ENCODE peak calls at places on chromosome 19, in five cellular contexts. F is brain microvascular endothelial cell, L is iPS DF 6.9, G is breast epithelium, C is heart right ventricle. P is an unnamed sample. For H3K36me3, the result is how much of the 10 kb centered on the place peaks cover.

GRCh38 chr19:294341-294818 is 3.2 kb upstream of the PLPP2 start:
- DNase-seq in F (no peak), L (no peak), G (peak), C (no peak), P (no peak)

GRCh38 chr19:54335979-54336892 is 2.7 kb downstream of the LILRA4 start:
- DNase-seq in F (no peak), L (no peak), G (no peak), C (no peak), P (no peak)

GRCh38 chr19:44576843-44577565 is 36.4 kb upstream of the IGSF23 start:
- DNase-seq in F (peak), L (peak), G (no peak), C (no peak), P (no peak)

GRCh38 chr19:18939922-18940775 is 868 bp downstream of the HOMER3 start:
- DNase-seq in F (no peak), L (no peak), G (peak), C (peak), P (no peak)

GRCh38 chr19:1470864-1471513 is 8.0 kb downstream of the C19orf25 start:
- DNase-seq in F (no peak), L (no peak), G (no peak), C (peak), P (no peak)

GRCh38 chr19:33125929-33126388 is 6.0 kb upstream of the WDR88 start:
- DNase-seq in F (peak), L (no peak), G (no peak), C (no peak), P (peak)

GRCh38 chr19:43622070-43622469 is 2.6 kb upstream of the ZNF428 start:
- DNase-seq in F (no peak), L (no peak), G (no peak), C (no peak), P (no peak)

GRCh38 chr19:12767150-12767549 is 8.2 kb downstream of the HOOK2 start:
- DNase-seq in F (no peak), L (no peak), G (no peak), C (no peak), P (no peak)

GRCh38 chr19:39111593-39112199 is 13.9 kb upstream of the PAK4 start:
- DNase-seq in F (no peak), L (no peak), G (no peak), C (no peak), P (no peak)

GRCh38 chr19:30873691-30874090 is 475.5 kb downstream of the TSHZ3 start:
- DNase-seq in F (no peak), L (no peak), G (no peak), C (no peak), P (no peak)

GRCh38 chr19:10742494-10742893 is 24.6 kb downstream of the DNM2 start:
- DNase-seq in F (no peak), L (no peak), G (no peak), C (no peak), P (no peak)

GRCh38 chr19:1875646-1876493 is 9.4 kb downstream of the ABHD17A start:
- DNase-seq in F (peak), L (no peak), G (peak), C (peak), P (peak)

GRCh38 chr19:58229255-58229639 is 533 bp downstream of the ZNF544 start:
- DNase-seq in F (peak), L (no peak), G (no peak), C (no peak), P (peak)

GRCh38 chr19:2487780-2488330 is 11.9 kb downstream of the GADD45B start:
- DNase-seq in F (no peak), L (no peak), G (no peak), C (no peak), P (no peak)

GRCh38 chr19:32876919-32877285 is 7.3 kb upstream of the SLC7A9 start:
- DNase-seq in F (peak), L (no peak), G (no peak), C (no peak), P (no peak)

GRCh38 chr19:32266453-32266852 is 79.0 kb upstream of the ZNF507 start:
- DNase-seq in F (no peak), L (no peak), G (no peak), C (no peak), P (no peak)

GRCh38 chr19:1227655-1228054 is 10.2 kb downstream of the CBARP start:
- DNase-seq in F (no peak), L (no peak), G (no peak), C (no peak), P (no peak)

GRCh38 chr19:58091251-58091995 is 6.6 kb downstream of the ZSCAN18 start:
- DNase-seq in F (no peak), L (no peak), G (no peak), C (no peak), P (no peak)

GRCh38 chr19:14349426-14349825 is 31.8 kb upstream of the ADGRE5 start:
- DNase-seq in F (no peak), L (no peak), G (no peak), C (no peak), P (no peak)

GRCh38 chr19:8239528-8240273 is 30.5 kb downstream of the CERS4 start:
- DNase-seq in F (no peak), L (no peak), G (no peak), C (no peak), P (no peak)

GRCh38 chr19:588758-589692 is 656 bp upstream of the HCN2 start:
- DNase-seq in F (no peak), L (no peak), G (no peak), C (peak), P (no peak)

GRCh38 chr19:11203194-11204075 is 6.1 kb upstream of the KANK2 start:
- DNase-seq in F (peak), L (no peak), G (no peak), C (peak), P (peak)

GRCh38 chr19:55898911-55899310 is 33.2 kb downstream of the NLRP13 start:
- DNase-seq in F (no peak), L (no peak), G (no peak), C (no peak), P (no peak)

GRCh38 chr19:1672038-1672768 is 19.8 kb upstream of the TCF3 start:
- DNase-seq in F (no peak), L (no peak), G (no peak), C (peak), P (no peak)

GRCh38 chr19:1266818-1267440 is 2.2 kb upstream of the CIRBP start:
- DNase-seq in F (no peak), L (no peak), G (peak), C (peak), P (peak)

GRCh38 chr19:2276429-2276989 is 5.5 kb downstream of the PEAK3 start:
- DNase-seq in F (no peak), L (no peak), G (no peak), C (no peak), P (no peak)

GRCh38 chr19:1251503-1252220 is 3.3 kb downstream of the MIDN start:
- DNase-seq in F (no peak), L (no peak), G (no peak), C (peak), P (peak)

GRCh38 chr19:7874080-7874856 is at the start of gene PRR36:
- DNase-seq in F (no peak), L (no peak), G (peak), C (no peak), P (no peak)

GRCh38 chr19:370641-371330 is 26.2 kb upstream of the MIER2 start:
- DNase-seq in F (no peak), L (no peak), G (no peak), C (no peak), P (no peak)

GRCh38 chr19:41351339-41352245 is 2.1 kb downstream of the TGFB1 start:
- DNase-seq in F (peak), L (no peak), G (no peak), C (peak), P (peak)

GRCh38 chr19:21587117-21587461 is 81.7 kb downstream of the ZNF429 start:
- DNase-seq in F (no peak), L (no peak), G (no peak), C (peak), P (no peak)

GRCh38 chr19:18850560-18851375 is 19.0 kb downstream of the UPF1 start:
- DNase-seq in F (no peak), L (no peak), G (no peak), C (no peak), P (no peak)

GRCh38 chr19:58407658-58408151 is 744 bp upstream of the ZNF584 start:
- DNase-seq in F (no peak), L (no peak), G (no peak), C (no peak), P (no peak)

GRCh38 chr19:3509566-3509989 is 3.5 kb downstream of the FZR1 start:
- DNase-seq in F (peak), L (no peak), G (no peak), C (no peak), P (no peak)

GRCh38 chr19:9528757-9529336 is 9.6 kb downstream of the ZNF426 start:
- DNase-seq in F (no peak), L (no peak), G (no peak), C (no peak), P (no peak)

DNA sequence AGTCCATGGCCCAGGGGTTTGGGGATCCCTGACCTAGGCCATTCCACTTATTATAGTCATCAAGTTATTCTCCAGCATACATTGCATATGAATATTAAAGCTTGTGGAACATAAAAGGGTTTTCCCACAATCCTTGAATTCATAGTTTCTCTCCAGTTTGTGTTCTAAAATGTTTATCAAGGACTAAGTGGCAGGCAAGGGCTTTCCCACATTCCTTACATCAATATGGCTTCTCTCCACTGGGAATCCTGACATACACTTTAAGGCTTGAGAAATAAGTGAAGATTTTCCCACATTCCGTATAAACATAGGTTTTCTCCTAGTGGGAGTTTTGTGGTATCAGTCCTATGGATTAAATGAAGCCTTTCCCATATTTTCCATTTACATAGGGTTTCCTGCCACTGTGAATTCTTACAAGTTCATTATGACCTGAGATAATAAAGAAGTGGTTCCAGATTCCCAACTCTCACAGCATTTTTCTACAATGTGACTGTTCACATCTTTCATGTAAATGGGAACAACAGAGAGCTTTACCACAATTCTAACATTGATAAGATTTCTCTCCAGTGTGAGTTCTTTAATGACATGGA is 14.5 kb downstream of the ZNF426 start:
- DNase-seq in F (no peak), L (no peak), G (no peak), C (no peak), P (no peak)
- H3K4me3 ChIP-seq in F (no peak), L (no peak), G (no peak), C (no peak), P (no peak)

GRCh38 chr19:5646703-5647102 is 23.8 kb downstream of the SAFB start:
- DNase-seq in F (no peak), L (no peak), G (no peak), C (no peak), P (no peak)
- H3K36me3 ChIP-seq in F (half or more), L (under half), G (under half), C (under half), P (half or more)

GRCh38 chr19:48442116-48443035 is 3.4 kb upstream of the GRWD1 start:
- DNase-seq in F (no peak), L (no peak), G (no peak), C (no peak), P (no peak)
- H3K4me3 ChIP-seq in F (no peak), L (no peak), G (peak), C (no peak), P (no peak)

DNA sequence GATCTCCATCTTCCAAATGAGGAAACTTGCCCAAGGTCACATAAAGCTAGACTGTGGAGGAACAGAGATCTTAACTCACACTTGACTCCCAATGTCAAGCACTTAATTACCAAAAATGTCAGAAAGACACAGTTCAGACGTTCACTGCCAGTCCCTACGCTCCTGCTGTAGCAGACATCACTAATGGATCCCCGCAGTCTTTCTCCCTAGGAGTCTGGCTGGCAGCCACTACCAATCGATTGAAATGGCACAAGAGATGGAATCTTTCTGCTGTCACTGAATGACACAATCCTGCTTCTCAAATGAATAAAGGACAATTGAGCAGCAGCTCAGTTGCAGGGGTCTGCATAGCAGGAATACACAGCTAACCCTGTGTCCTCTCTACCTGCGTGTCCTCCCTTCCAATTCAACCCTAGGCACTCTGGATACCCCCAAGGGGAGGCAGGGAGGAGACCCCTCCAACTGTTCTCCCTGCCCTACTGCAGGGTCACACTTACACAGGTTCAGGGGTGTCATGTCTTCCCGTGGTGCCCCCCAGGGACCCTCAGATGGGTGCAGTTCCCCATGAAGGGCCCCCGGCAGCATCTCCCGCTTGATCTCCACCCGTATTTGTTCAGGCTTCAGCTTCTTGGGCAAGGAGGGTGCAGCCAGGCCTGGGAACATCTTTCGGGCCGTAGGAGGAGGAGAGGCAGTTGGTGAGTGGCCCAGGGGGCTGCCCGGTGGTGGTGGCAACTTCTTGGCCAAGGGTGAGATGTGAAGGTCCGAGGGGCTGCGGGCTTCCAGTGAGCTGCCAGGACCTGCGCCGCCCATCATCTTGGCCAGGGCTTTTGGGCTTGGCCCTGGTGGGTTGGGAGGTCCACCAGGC is 7.9 kb upstream of the AKAP8L start:
- DNase-seq in F (no peak), L (no peak), G (no peak), C (no peak), P (no peak)
- H3K36me3 ChIP-seq in F (under half), L (under half), G (under half), C (under half), P (under half)

GRCh38 chr19:35273686-35274259 is 5.0 kb downstream of the USF2 start:
- DNase-seq in F (no peak), L (no peak), G (no peak), C (no peak), P (no peak)
- H3K4me3 ChIP-seq in F (no peak), L (no peak), G (no peak), C (no peak), P (no peak)

GRCh38 chr19:16232127-16232526 is 34.4 kb downstream of the AP1M1 start:
- DNase-seq in F (no peak), L (no peak), G (no peak), C (no peak), P (no peak)
- H3K36me3 ChIP-seq in F (half or more), L (under half), G (under half), C (under half), P (under half)

GRCh38 chr19:17338440-17339078 is 1.2 kb downstream of the GTPBP3 start:
- DNase-seq in F (no peak), L (no peak), G (no peak), C (no peak), P (no peak)
- H3K4me3 ChIP-seq in F (peak), L (no peak), G (peak), C (peak), P (peak)

DNA sequence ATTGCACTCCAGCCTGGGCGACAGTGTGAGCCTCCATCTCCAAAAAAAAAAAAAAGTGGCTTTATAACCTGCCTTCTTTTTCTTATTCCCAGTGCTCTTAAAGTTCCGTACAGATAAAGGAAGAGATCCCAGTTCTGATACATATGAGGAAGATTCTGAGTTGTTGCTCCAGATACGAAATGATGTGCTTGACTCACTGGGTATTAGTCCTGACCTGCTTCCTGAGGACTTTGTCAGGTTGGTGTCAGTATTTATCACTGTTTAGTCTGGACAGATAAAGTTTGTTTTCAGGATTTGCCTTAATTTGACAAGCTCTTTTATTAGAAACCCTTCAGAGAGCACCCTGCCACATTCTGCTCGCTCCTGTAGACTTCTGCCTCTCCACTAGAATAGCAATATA is 33.9 kb downstream of the BBC3 start:
- DNase-seq in F (no peak), L (no peak), G (no peak), C (no peak), P (no peak)
- H3K36me3 ChIP-seq in F (under half), L (under half), G (under half), C (under half), P (under half)

GRCh38 chr19:15551183-15552004 is 43.1 kb downstream of the CYP4F22 start:
- DNase-seq in F (no peak), L (no peak), G (no peak), C (peak), P (peak)

GRCh38 chr19:15550847-15551182 is 42.5 kb downstream of the CYP4F22 start:
- DNase-seq in F (no peak), L (no peak), G (no peak), C (no peak), P (no peak)

GRCh38 chr19:15556634-15557181 is 48.4 kb downstream of the CYP4F22 start:
- DNase-seq in F (no peak), L (no peak), G (no peak), C (no peak), P (no peak)

GRCh38 chr19:15557223-15557622 is 48.9 kb downstream of the CYP4F22 start:
- DNase-seq in F (no peak), L (no peak), G (no peak), C (no peak), P (no peak)

GRCh38 chr19:15555759-15556633 is 47.7 kb downstream of the CYP4F22 start:
- DNase-seq in F (peak), L (peak), G (peak), C (peak), P (peak)
- H3K4me3 ChIP-seq in F (peak), L (peak), G (peak), C (peak), P (peak)

P was measured in CD4-positive, alpha-beta memory T cell.